ENCODE peak calls at places on chromosomes 13 and 19, in five cellular contexts. T is A549, V is activated B cell treated with CpG ODN at 0.5 μM for 24 hours, U is kidney epithelial cell, C is foreskin keratinocyte. Z is an unnamed sample.

GRCh38 chr19:2549701-2550191 is 73.8 kb downstream of the GADD45B start:
- DNase-seq in T (no peak), V (no peak), U (no peak), C (no peak), Z (no peak)

GRCh38 chr13:112822851-112823250 is 133.0 kb downstream of the ATP11A start:
- DNase-seq in T (no peak), V (no peak), U (no peak), C (no peak), Z (no peak)

GRCh38 chr13:25732146-25732865 is 319.5 kb downstream of the SHISA2 start:
- DNase-seq in T (no peak), V (no peak), U (peak), C (no peak), Z (no peak)

GRCh38 chr19:41373993-41374392 is 2.3 kb upstream of the TMEM91 start:
- DNase-seq in T (no peak), V (no peak), U (no peak), C (no peak), Z (no peak)

GRCh38 chr19:54644056-54644455 is 13.8 kb downstream of the LILRB1 start:
- DNase-seq in T (no peak), V (peak), U (no peak), C (no peak), Z (no peak)

GRCh38 chr13:91962946-91963345 is 564.5 kb downstream of the GPC5 start:
- DNase-seq in T (no peak), V (no peak), U (no peak), C (no peak), Z (no peak)

GRCh38 chr19:2561895-2562294 is 86.0 kb downstream of the GADD45B start:
- DNase-seq in T (no peak), V (peak), U (no peak), C (no peak), Z (peak)

GRCh38 chr19:2887391-2887914 is 13.3 kb upstream of the ZNF57 start:
- DNase-seq in T (peak), V (peak), U (no peak), C (peak), Z (no peak)

GRCh38 chr19:6354098-6354674 is 7.1 kb upstream of the CLPP start:
- DNase-seq in T (no peak), V (no peak), U (no peak), C (no peak), Z (no peak)

GRCh38 chr19:38685666-38686529 is 38.4 kb downstream of the ACTN4 start:
- DNase-seq in T (peak), V (no peak), U (no peak), C (no peak), Z (no peak)

GRCh38 chr19:30112666-30113065 is 170.6 kb downstream of the URI1 start:
- DNase-seq in T (no peak), V (no peak), U (no peak), C (no peak), Z (no peak)

GRCh38 chr13:76937416-76937815 is 10.9 kb upstream of the ACOD1 start:
- DNase-seq in T (peak), V (no peak), U (peak), C (peak), Z (no peak)

GRCh38 chr19:11420894-11421606 is 1.9 kb upstream of the RGL3 start:
- DNase-seq in T (no peak), V (peak), U (no peak), C (no peak), Z (no peak)

GRCh38 chr13:112799394-112799793 is 109.6 kb downstream of the ATP11A start:
- DNase-seq in T (no peak), V (no peak), U (no peak), C (no peak), Z (no peak)

GRCh38 chr13:109376936-109377335 is 409.4 kb downstream of the IRS2 start:
- DNase-seq in T (no peak), V (no peak), U (no peak), C (no peak), Z (no peak)

GRCh38 chr13:61880576-61881283 is 465.1 kb upstream of the PCDH20 start:
- DNase-seq in T (peak), V (no peak), U (no peak), C (no peak), Z (no peak)
- TF ChIP-seq CTCF in T (peak), V (no peak), U (peak), C (peak), Z (no peak)

DNA sequence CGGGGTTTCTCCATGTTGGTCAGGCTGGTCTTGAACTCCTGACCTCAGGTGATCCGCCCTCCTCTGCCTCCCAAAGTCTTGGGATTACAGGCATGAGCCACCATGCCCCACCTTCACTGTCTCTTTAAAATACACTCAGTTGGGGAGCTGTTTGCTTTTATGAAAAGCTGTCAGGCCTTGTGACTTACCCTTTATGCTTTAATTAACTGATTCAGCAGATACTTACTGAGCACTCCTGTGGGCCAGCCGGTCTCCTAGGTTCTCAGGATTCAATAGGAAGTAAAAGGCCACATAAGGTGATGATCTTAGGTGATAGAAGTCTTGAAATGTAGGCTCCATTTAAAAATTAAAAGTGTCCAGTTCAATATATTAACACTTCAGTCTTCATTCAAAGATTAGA is 7.5 kb downstream of the UBAC2 start:
- DNase-seq in T (no peak), V (no peak), U (no peak), C (no peak), Z (no peak)
- TF ChIP-seq CTCF in T (no peak), V (no peak), U (no peak), C (no peak), Z (no peak)

GRCh38 chr19:13847033-13847899 is 29.7 kb upstream of the NANOS3 start:
- DNase-seq in T (peak), V (peak), U (no peak), C (peak), Z (peak)
- TF ChIP-seq CTCF in T (no peak), V (no peak), U (peak), C (peak), Z (no peak)

GRCh38 chr19:42693760-42694350 is 46.4 kb downstream of the PSG3 start:
- DNase-seq in T (peak), V (no peak), U (peak), C (peak), Z (no peak)
- TF ChIP-seq CTCF in T (peak), V (no peak), U (peak), C (peak), Z (no peak)

DNA sequence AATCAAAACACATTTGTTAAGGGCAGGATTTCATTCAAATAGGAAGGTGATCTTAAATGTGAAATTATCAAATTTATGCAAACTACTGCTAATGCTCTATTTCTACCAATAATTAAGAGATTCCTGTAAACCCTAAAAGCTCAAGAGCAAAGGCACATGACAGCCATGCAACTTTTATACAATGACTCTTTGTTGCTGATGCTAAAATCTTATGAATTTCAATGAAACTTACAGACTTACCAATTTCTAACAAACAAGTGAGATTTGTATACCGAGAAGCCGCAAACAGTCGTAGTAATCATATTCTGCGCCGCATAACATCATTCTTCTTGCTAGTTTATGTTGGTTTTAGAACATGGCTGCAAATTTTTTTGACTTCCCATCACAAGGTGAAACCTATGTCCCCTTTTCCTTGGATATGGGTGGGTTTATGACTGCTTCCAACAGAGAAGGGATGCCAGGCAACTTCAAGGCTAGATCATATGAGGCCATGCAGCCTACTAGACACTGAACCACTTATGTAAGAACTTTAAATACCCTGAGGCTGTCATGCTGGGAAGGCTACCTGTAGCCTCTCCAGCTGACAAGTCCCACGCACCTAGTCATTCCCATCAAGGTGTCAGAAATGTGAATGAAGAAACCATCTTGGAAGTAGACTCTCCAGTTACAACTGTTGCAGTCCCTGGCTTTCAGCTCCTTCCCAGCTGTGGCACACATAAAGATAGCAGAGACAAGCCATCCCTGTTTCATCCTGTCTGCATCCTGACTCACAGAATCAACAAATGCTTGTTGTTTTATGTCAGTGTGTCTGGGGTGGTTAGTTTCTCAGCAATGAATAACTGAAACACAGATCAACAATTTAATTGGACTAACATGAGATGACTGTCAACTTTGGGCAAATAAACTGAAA is 42.0 kb downstream of the LNX2 start:
- DNase-seq in T (peak), V (no peak), U (no peak), C (peak), Z (no peak)
- TF ChIP-seq CTCF in T (no peak), V (no peak), U (no peak), C (no peak), Z (no peak)

GRCh38 chr19:45717131-45717982 is 13.3 kb downstream of the FBXO46 start:
- DNase-seq in T (peak), V (peak), U (peak), C (peak), Z (peak)
- TF ChIP-seq CTCF in T (no peak), V (no peak), U (peak), C (peak), Z (no peak)

GRCh38 chr13:106530907-106531520 is 4.4 kb downstream of the EFNB2 start:
- DNase-seq in T (no peak), V (no peak), U (no peak), C (no peak), Z (no peak)

GRCh38 chr13:106533940-106534843 is 1.3 kb downstream of the EFNB2 start:
- DNase-seq in T (no peak), V (peak), U (no peak), C (no peak), Z (peak)

GRCh38 chr13:106532111-106532929 is 3.1 kb downstream of the EFNB2 start:
- DNase-seq in T (no peak), V (no peak), U (no peak), C (no peak), Z (no peak)

GRCh38 chr13:106534844-106535551 is 464 bp downstream of the EFNB2 start:
- DNase-seq in T (no peak), V (peak), U (no peak), C (no peak), Z (peak)

DNA sequence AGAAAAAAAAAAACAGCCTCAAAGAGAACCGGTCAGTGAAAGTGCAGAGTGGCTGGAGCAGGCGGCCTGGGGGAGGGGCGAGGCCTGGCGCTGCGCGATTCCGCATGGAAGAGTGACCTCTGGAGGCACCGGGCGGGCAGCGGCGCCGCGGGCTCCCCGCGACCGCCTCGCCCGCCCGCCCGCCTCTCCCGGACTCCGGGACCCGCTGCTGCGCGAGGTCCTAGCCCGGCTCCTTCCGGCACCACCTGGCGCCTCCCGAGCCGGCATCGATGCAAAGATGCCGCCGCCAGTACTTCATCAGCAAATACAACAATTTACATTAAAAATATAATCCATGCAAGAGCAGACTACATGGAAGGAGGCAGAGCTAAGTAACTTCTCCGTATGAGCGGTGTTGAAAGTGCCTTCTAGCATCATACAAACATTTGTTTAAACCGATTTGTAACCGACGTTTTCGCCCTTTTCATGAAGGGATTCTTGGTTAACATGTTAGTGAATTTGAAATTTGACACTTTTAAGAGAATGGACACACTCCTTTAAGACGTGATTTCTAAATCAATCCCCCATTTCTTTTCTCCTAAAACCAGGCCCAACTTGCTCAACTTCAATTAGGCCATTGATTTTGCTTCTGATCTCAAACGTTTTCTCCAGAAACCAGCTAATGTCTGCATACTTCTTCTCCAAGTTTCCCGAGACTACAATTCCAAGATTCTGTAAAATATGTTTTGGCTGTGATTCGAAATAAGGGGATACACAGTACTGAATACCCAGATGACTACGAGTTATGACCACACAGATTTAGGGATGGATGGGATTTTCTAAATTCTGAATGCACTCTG is 2.1 kb downstream of the EFNB2 start:
- DNase-seq in T (peak), V (peak), U (no peak), C (no peak), Z (no peak)
- TF ChIP-seq CTCF in T (peak), V (no peak), U (peak), C (peak), Z (no peak)

DNA sequence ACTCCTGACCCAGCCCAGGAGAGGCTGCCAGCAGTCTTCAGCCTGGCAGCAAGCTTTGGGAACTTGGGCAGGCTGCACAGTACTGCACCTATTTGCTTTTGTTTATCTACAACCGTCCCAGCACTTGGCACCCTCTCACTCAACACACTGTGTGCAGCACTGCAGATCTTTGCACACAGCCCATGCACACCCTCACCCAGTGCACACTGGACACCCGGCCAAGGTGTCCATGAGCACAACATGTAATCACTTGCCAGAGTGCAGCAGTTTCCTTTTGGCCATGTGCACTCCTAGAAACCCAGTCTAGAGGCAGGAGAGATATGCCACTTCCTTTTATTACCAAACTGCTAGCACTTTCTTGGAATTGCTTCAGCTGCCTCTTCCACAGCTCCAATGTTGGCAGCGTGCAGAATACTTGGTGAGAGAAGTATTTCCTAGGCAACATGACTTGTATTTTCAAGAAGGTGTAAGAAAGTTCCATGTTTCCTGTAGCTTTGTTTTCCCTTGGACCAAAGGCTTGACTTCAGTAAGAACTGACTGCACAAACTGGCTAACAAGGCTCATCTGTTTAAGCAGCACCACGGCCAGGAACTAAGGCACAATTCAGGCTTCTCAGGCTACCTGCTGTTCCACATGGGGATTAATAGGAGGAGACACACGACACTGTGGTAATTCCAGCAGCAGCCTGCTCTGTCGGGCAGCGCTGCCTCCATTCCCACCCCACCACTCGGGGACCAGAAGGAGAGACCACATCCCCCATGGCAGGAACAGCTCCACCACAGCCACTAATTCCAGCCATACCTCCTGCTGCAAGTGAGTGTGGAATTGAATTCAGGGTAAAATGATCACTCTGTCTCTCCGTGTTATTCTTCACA is 15.3 kb downstream of the ATP7B start:
- DNase-seq in T (no peak), V (no peak), U (no peak), C (no peak), Z (no peak)
- TF ChIP-seq CTCF in T (no peak), V (no peak), U (peak), C (no peak), Z (no peak)

GRCh38 chr19:43589277-43589676 is 6.7 kb downstream of the IRGQ start:
- DNase-seq in T (no peak), V (no peak), U (no peak), C (no peak), Z (no peak)
- TF ChIP-seq CTCF in T (no peak), V (no peak), U (no peak), C (no peak), Z (no peak)